ENCODE peak calls at places on chromosome 17, in six cellular contexts. One of them, this sample, is unnamed.
A peak's percentile ranks its signal among the peaks of the same experiment; 100 is the strongest.

GRCh38 chr17:44007346-44008204 is 3.2 kb downstream of the NAGS start:
- DNase-seq in NB4: no peak
- DNase-seq in sciatic nerve: no peak
- DNase-seq in anterior cingulate cortex: no peak
- DNase-seq in stimulated activated CD4-positive, alpha-beta T cell treated with anti-CD3 and anti-CD28 coated beads, Interleukin-1b, Interleukin-23, amount 100 ng/mL, for 48 hours: no peak
- DNase-seq in kidney: peak; percentile 57
- DNase-seq in this sample: peak; percentile 72

GRCh38 chr17:46009681-46010596 is 10.9 kb downstream of the STH start:
- DNase-seq in NB4: peak; percentile 46
- DNase-seq in sciatic nerve: no peak
- DNase-seq in anterior cingulate cortex: no peak
- DNase-seq in stimulated activated CD4-positive, alpha-beta T cell treated with anti-CD3 and anti-CD28 coated beads, Interleukin-1b, Interleukin-23, amount 100 ng/mL, for 48 hours: no peak
- DNase-seq in kidney: no peak
- DNase-seq in this sample: no peak

GRCh38 chr17:11251561-11252107 is 10.6 kb downstream of the SHISA6 start:
- DNase-seq in NB4: peak; percentile 5
- DNase-seq in sciatic nerve: no peak
- DNase-seq in anterior cingulate cortex: no peak
- DNase-seq in stimulated activated CD4-positive, alpha-beta T cell treated with anti-CD3 and anti-CD28 coated beads, Interleukin-1b, Interleukin-23, amount 100 ng/mL, for 48 hours: no peak
- DNase-seq in kidney: peak; percentile 85
- DNase-seq in this sample: no peak

GRCh38 chr17:81543756-81544155 is 8.4 kb downstream of the FAAP100 start:
- DNase-seq in NB4: no peak
- DNase-seq in sciatic nerve: no peak
- DNase-seq in anterior cingulate cortex: no peak
- DNase-seq in stimulated activated CD4-positive, alpha-beta T cell treated with anti-CD3 and anti-CD28 coated beads, Interleukin-1b, Interleukin-23, amount 100 ng/mL, for 48 hours: no peak
- DNase-seq in kidney: peak; percentile 70
- DNase-seq in this sample: peak; percentile 83

GRCh38 chr17:33521784-33522183 is 228.7 kb upstream of the ASIC2 start:
- DNase-seq in NB4: peak; percentile 12
- DNase-seq in sciatic nerve: no peak
- DNase-seq in anterior cingulate cortex: no peak
- DNase-seq in stimulated activated CD4-positive, alpha-beta T cell treated with anti-CD3 and anti-CD28 coated beads, Interleukin-1b, Interleukin-23, amount 100 ng/mL, for 48 hours: no peak
- DNase-seq in kidney: no peak
- DNase-seq in this sample: no peak

GRCh38 chr17:37067555-37068111 is 118.9 kb downstream of the AATF start:
- DNase-seq in NB4: no peak
- DNase-seq in sciatic nerve: no peak
- DNase-seq in anterior cingulate cortex: no peak
- DNase-seq in stimulated activated CD4-positive, alpha-beta T cell treated with anti-CD3 and anti-CD28 coated beads, Interleukin-1b, Interleukin-23, amount 100 ng/mL, for 48 hours: no peak
- DNase-seq in kidney: peak; percentile 82
- DNase-seq in this sample: peak; percentile 87

GRCh38 chr17:70677783-70678647 is 508.7 kb downstream of the KCNJ2 start:
- DNase-seq in NB4: peak; percentile 1
- DNase-seq in sciatic nerve: no peak
- DNase-seq in anterior cingulate cortex: no peak
- DNase-seq in stimulated activated CD4-positive, alpha-beta T cell treated with anti-CD3 and anti-CD28 coated beads, Interleukin-1b, Interleukin-23, amount 100 ng/mL, for 48 hours: no peak
- DNase-seq in kidney: no peak
- DNase-seq in this sample: no peak

GRCh38 chr17:39863918-39864746 is at the start of gene IKZF3:
- DNase-seq in NB4: peak; percentile 86
- DNase-seq in sciatic nerve: peak; percentile 63
- DNase-seq in anterior cingulate cortex: no peak
- DNase-seq in stimulated activated CD4-positive, alpha-beta T cell treated with anti-CD3 and anti-CD28 coated beads, Interleukin-1b, Interleukin-23, amount 100 ng/mL, for 48 hours: peak; percentile 88
- DNase-seq in kidney: peak; percentile 86
- DNase-seq in this sample: peak; percentile 54

GRCh38 chr17:30600830-30601494 is 123.8 kb downstream of the GOSR1 start:
- DNase-seq in NB4: peak; percentile 52
- DNase-seq in sciatic nerve: no peak
- DNase-seq in anterior cingulate cortex: no peak
- DNase-seq in stimulated activated CD4-positive, alpha-beta T cell treated with anti-CD3 and anti-CD28 coated beads, Interleukin-1b, Interleukin-23, amount 100 ng/mL, for 48 hours: peak; percentile 16
- DNase-seq in kidney: no peak
- DNase-seq in this sample: peak; percentile 62

GRCh38 chr17:45432405-45433113 is at the start of gene ARHGAP27:
- DNase-seq in NB4: peak; percentile 82
- DNase-seq in sciatic nerve: no peak
- DNase-seq in anterior cingulate cortex: no peak
- DNase-seq in stimulated activated CD4-positive, alpha-beta T cell treated with anti-CD3 and anti-CD28 coated beads, Interleukin-1b, Interleukin-23, amount 100 ng/mL, for 48 hours: no peak
- DNase-seq in kidney: peak; percentile 89
- DNase-seq in this sample: peak; percentile 88

GRCh38 chr17:55774834-55775233 is 24.0 kb downstream of the PCTP start:
- DNase-seq in NB4: no peak
- DNase-seq in sciatic nerve: no peak
- DNase-seq in anterior cingulate cortex: no peak
- DNase-seq in stimulated activated CD4-positive, alpha-beta T cell treated with anti-CD3 and anti-CD28 coated beads, Interleukin-1b, Interleukin-23, amount 100 ng/mL, for 48 hours: no peak
- DNase-seq in kidney: no peak
- DNase-seq in this sample: no peak

GRCh38 chr17:13311301-13311700 is 290.4 kb downstream of the HS3ST3A1 start:
- DNase-seq in NB4: no peak
- DNase-seq in sciatic nerve: no peak
- DNase-seq in anterior cingulate cortex: no peak
- DNase-seq in stimulated activated CD4-positive, alpha-beta T cell treated with anti-CD3 and anti-CD28 coated beads, Interleukin-1b, Interleukin-23, amount 100 ng/mL, for 48 hours: no peak
- DNase-seq in kidney: no peak
- DNase-seq in this sample: no peak

GRCh38 chr17:81249233-81250040 is 10.3 kb downstream of the NDUFAF8 start:
- DNase-seq in NB4: no peak
- DNase-seq in sciatic nerve: no peak
- DNase-seq in anterior cingulate cortex: no peak
- DNase-seq in stimulated activated CD4-positive, alpha-beta T cell treated with anti-CD3 and anti-CD28 coated beads, Interleukin-1b, Interleukin-23, amount 100 ng/mL, for 48 hours: no peak
- DNase-seq in kidney: peak; percentile 68
- DNase-seq in this sample: no peak

GRCh38 chr17:3750926-3751325 is 27.2 kb downstream of the HASPIN start:
- DNase-seq in NB4: peak; percentile 28
- DNase-seq in sciatic nerve: no peak
- DNase-seq in anterior cingulate cortex: no peak
- DNase-seq in stimulated activated CD4-positive, alpha-beta T cell treated with anti-CD3 and anti-CD28 coated beads, Interleukin-1b, Interleukin-23, amount 100 ng/mL, for 48 hours: no peak
- DNase-seq in kidney: no peak
- DNase-seq in this sample: peak; percentile 47

GRCh38 chr17:76467366-76467765 is at the start of gene AANAT:
- DNase-seq in NB4: no peak
- DNase-seq in sciatic nerve: no peak
- DNase-seq in anterior cingulate cortex: no peak
- DNase-seq in stimulated activated CD4-positive, alpha-beta T cell treated with anti-CD3 and anti-CD28 coated beads, Interleukin-1b, Interleukin-23, amount 100 ng/mL, for 48 hours: no peak
- DNase-seq in kidney: peak; percentile 68
- DNase-seq in this sample: peak; percentile 69

GRCh38 chr17:56592487-56593072 is 919 bp upstream of the NOG start:
- DNase-seq in NB4: peak; percentile 91
- DNase-seq in sciatic nerve: peak; percentile 75
- DNase-seq in anterior cingulate cortex: no peak
- DNase-seq in stimulated activated CD4-positive, alpha-beta T cell treated with anti-CD3 and anti-CD28 coated beads, Interleukin-1b, Interleukin-23, amount 100 ng/mL, for 48 hours: peak; percentile 59
- DNase-seq in kidney: peak; percentile 82
- DNase-seq in this sample: peak; percentile 96